ENCODE peak calls at places on chromosomes 6 and 20, in seven cellular contexts. M is NB4; H is WTC11; Z is NCI-H2171 treated with DMSO at 0.1 percent for 48 hours; X is NT2/D1; F is CD4-positive, CD25-positive, alpha-beta regulatory T cell; O is fibroblast of mammary gland. T is an unnamed sample.

GRCh38 chr20:47851774-47852173 is 66.5 kb upstream of the SULF2 start:
- DNase-seq in O (no peak), F (no peak), H (no peak), X (no peak), M (no peak), Z (no peak), T (no peak)

GRCh38 chr6:86203044-86203443 is 560.4 kb upstream of the SYNCRIP start:
- DNase-seq in X (no peak), Z (no peak), O (no peak), F (no peak), H (no peak), M (no peak), T (no peak)

GRCh38 chr6:169642455-169642854 is 59.4 kb downstream of the WDR27 start:
- DNase-seq in H (no peak), Z (no peak), F (no peak), O (no peak), M (no peak), X (no peak), T (no peak)

GRCh38 chr6:64445038-64445437 is 809.4 kb downstream of the PHF3 start:
- DNase-seq in H (no peak), Z (no peak), M (no peak), X (no peak), O (no peak), F (no peak), T (no peak)

GRCh38 chr6:5295612-5296011 is 34.3 kb downstream of the FARS2 start:
- DNase-seq in H (no peak), X (no peak), F (no peak), M (no peak), Z (no peak), O (no peak), T (no peak)

GRCh38 chr20:48467622-48468021 is 360.2 kb downstream of the PREX1 start:
- DNase-seq in M (peak; percentile 53), X (peak; percentile 16), F (peak; percentile 32), H (peak; percentile 32), Z (no peak), O (no peak), T (no peak)

GRCh38 chr6:130760006-130760405 is 67.2 kb upstream of the SMLR1 start:
- DNase-seq in O (peak; percentile 63), Z (no peak), F (no peak), H (peak; percentile 60), X (peak; percentile 18), M (no peak), T (no peak)

GRCh38 chr20:43839793-43840199 is 74.9 kb upstream of the TOX2 start:
- DNase-seq in O (no peak), M (no peak), Z (no peak), H (no peak), F (no peak), X (no peak), T (no peak)

GRCh38 chr20:37204056-37204455 is 24.7 kb upstream of the MROH8 start:
- DNase-seq in O (no peak), H (no peak), X (no peak), F (no peak), M (no peak), Z (no peak), T (no peak)

GRCh38 chr6:6723792-6724318 is 135.3 kb downstream of the LY86 start:
- DNase-seq in O (peak; percentile 9), X (no peak), F (no peak), M (peak; percentile 76), Z (no peak), H (no peak), T (no peak)

GRCh38 chr20:20683922-20684321 is 28.5 kb downstream of the RALGAPA2 start:
- DNase-seq in F (no peak), M (peak; percentile 57), H (no peak), X (no peak), O (no peak), Z (no peak), T (no peak)

GRCh38 chr6:80637312-80637711 is 530.8 kb downstream of the BCKDHB start:
- DNase-seq in F (no peak), O (peak; percentile 69), H (no peak), M (peak; percentile 81), Z (no peak), X (no peak), T (no peak)

GRCh38 chr6:29976588-29977424 is 34.5 kb downstream of the HLA-A start:
- DNase-seq in F (peak; percentile 59), H (peak; percentile 62), X (no peak), M (peak; percentile 80), Z (peak; percentile 72), O (peak; percentile 64), T (peak; percentile 75)

GRCh38 chr20:62197801-62198200 is 15.0 kb downstream of the MTG2 start:
- DNase-seq in Z (no peak), M (no peak), F (no peak), X (no peak), O (no peak), H (no peak), T (no peak)

GRCh38 chr6:37688088-37688850 is 9.4 kb downstream of the MDGA1 start:
- DNase-seq in F (no peak), X (no peak), M (no peak), Z (peak; percentile 99), O (no peak), H (no peak), T (no peak)

GRCh38 chr20:32483351-32484220 is 101.5 kb downstream of the NOL4L start:
- DNase-seq in F (peak; percentile 65), Z (peak; percentile 93), X (no peak), M (peak; percentile 96), O (peak; percentile 63), H (peak; percentile 75), T (peak; percentile 86)

GRCh38 chr6:85498596-85499258 is 48.8 kb downstream of the NT5E start:
- DNase-seq in H (no peak), Z (no peak), O (peak; percentile 48), F (no peak), X (no peak), M (no peak), T (no peak)

GRCh38 chr6:142881290-142881689 is 63.7 kb downstream of the HIVEP2 start:
- DNase-seq in X (no peak), H (no peak), F (no peak), Z (no peak), O (no peak), M (no peak), T (no peak)

GRCh38 chr6:152099816-152100618 is 292.5 kb downstream of the ESR1 start:
- DNase-seq in Z (peak; percentile 68), H (no peak), X (no peak), M (peak; percentile 43), F (no peak), O (peak; percentile 77), T (no peak)

GRCh38 chr6:5665173-5665572 is 341.6 kb downstream of the NRN1 start:
- DNase-seq in Z (no peak), M (no peak), F (peak; percentile 58), X (no peak), O (no peak), H (no peak), T (no peak)

GRCh38 chr20:47320990-47321805 is 35.3 kb downstream of the ZMYND8 start:
- DNase-seq in H (no peak), F (no peak), X (no peak), M (peak; percentile 57), O (no peak), Z (peak; percentile 93), T (no peak)

GRCh38 chr6:156617376-156617775 is 159.8 kb upstream of the ARID1B start:
- DNase-seq in M (no peak), H (no peak), Z (peak; percentile 39), F (no peak), X (no peak), O (no peak), T (no peak)

GRCh38 chr6:56575736-56576135 is 67.0 kb downstream of the DST start:
- DNase-seq in O (no peak), X (no peak), M (no peak), Z (no peak), H (no peak), F (no peak), T (no peak)

GRCh38 chr6:134061440-134061839 is 9.0 kb upstream of the SLC2A12 start:
- DNase-seq in H (no peak), Z (no peak), F (no peak), M (no peak), O (no peak), X (no peak), T (no peak)

T was measured in nephron progenitor cell.